ENCODE peak calls at places on chromosomes 6 and 20, in nine cellular contexts. R is activated CD4-positive, alpha-beta T cell treated with anti-CD3 and anti-CD28 coated beads for 48 hours; C is heart left ventricle; L is NCI-H2171; I is upper lobe of right lung; H is NCI-H446; G is GM12865; A is C1 segment of cervical spinal cord; Y is SW480. Z is an unnamed sample.

GRCh38 chr6:136173519-136174507 is 76.3 kb downstream of the MTFR2 start:
- DNase-seq in C (peak), H (no peak), L (no peak), G (no peak), A (no peak), R (peak), Y (no peak), I (no peak), Z (no peak)

GRCh38 chr20:4602297-4602631 is 119.4 kb upstream of the PRND start:
- DNase-seq in Y (no peak), R (no peak), C (no peak), G (no peak), H (no peak), I (no peak), A (no peak), L (no peak), Z (no peak)

GRCh38 chr6:15464211-15464725 is 198.6 kb downstream of the DTNBP1 start:
- DNase-seq in C (peak), G (peak), R (peak), I (no peak), A (no peak), Y (peak), L (no peak), H (no peak), Z (peak)

GRCh38 chr6:106870824-106871300 is 103.7 kb downstream of the CD24 start:
- DNase-seq in G (no peak), Y (no peak), L (no peak), R (no peak), H (no peak), C (no peak), I (no peak), A (no peak), Z (no peak)

GRCh38 chr6:170420791-170421776 is 114.5 kb downstream of the FAM120B start:
- DNase-seq in L (peak), R (no peak), G (no peak), Y (no peak), I (no peak), H (no peak), A (no peak), C (no peak), Z (no peak)

GRCh38 chr6:137661601-137662000 is 167.4 kb upstream of the OLIG3 start:
- DNase-seq in G (peak), R (peak), C (peak), Y (peak), I (no peak), A (no peak), H (peak), L (no peak), Z (peak)

GRCh38 chr6:41655706-41656668 is 17.7 kb downstream of the MDFI start:
- DNase-seq in H (no peak), L (no peak), R (no peak), G (no peak), I (no peak), A (no peak), C (no peak), Y (peak), Z (no peak)

GRCh38 chr6:71239694-71240093 is 48.9 kb upstream of the OGFRL1 start:
- DNase-seq in R (no peak), C (no peak), G (no peak), A (peak), I (no peak), Y (no peak), L (no peak), H (no peak), Z (no peak)

GRCh38 chr6:137241481-137242011 is 22.4 kb upstream of the IFNGR1 start:
- DNase-seq in H (no peak), L (no peak), I (no peak), G (no peak), Y (peak), R (no peak), C (no peak), A (no peak), Z (no peak)

GRCh38 chr6:42532038-42532669 is 31.7 kb upstream of the UBR2 start:
- DNase-seq in R (peak), I (no peak), G (peak), A (no peak), Y (peak), C (no peak), L (peak), H (peak), Z (peak)

GRCh38 chr6:163347021-163347446 is 67.5 kb upstream of the QKI start:
- DNase-seq in C (no peak), G (no peak), Y (no peak), I (no peak), R (no peak), A (no peak), H (no peak), L (no peak), Z (no peak)

GRCh38 chr20:11445161-11445560 is 472.5 kb upstream of the BTBD3 start:
- DNase-seq in G (no peak), L (no peak), H (no peak), R (no peak), I (no peak), A (no peak), Y (no peak), C (no peak), Z (no peak)

GRCh38 chr6:30194797-30195690 is 18.2 kb downstream of the TRIM26 start:
- DNase-seq in I (no peak), R (no peak), G (no peak), C (no peak), Y (no peak), A (no peak), H (no peak), L (no peak), Z (no peak)

GRCh38 chr20:1391640-1392442 is 1.0 kb downstream of the FKBP1A start:
- DNase-seq in H (no peak), Y (no peak), G (peak), R (peak), A (peak), C (no peak), I (no peak), L (no peak), Z (no peak)

GRCh38 chr20:745683-746301 is 22.5 kb downstream of the SLC52A3 start:
- DNase-seq in C (no peak), Y (peak), A (no peak), H (no peak), L (no peak), R (no peak), I (no peak), G (no peak), Z (no peak)

GRCh38 chr6:137707590-137708360 is 159.3 kb upstream of the TNFAIP3 start:
- DNase-seq in G (peak), Y (peak), A (peak), H (peak), L (peak), I (no peak), R (peak), C (peak), Z (peak)

GRCh38 chr6:31585531-31585930 is 546 bp upstream of the LST1 start:
- DNase-seq in I (no peak), L (no peak), A (no peak), R (peak), Y (peak), G (peak), H (no peak), C (no peak), Z (no peak)

GRCh38 chr6:8556370-8557018 is 121.1 kb upstream of the SLC35B3 start:
- DNase-seq in Y (peak), R (no peak), I (no peak), A (no peak), C (no peak), L (no peak), H (no peak), G (no peak), Z (no peak)

GRCh38 chr6:31161216-31162126 is 3.1 kb downstream of the TCF19 start:
- DNase-seq in H (no peak), A (no peak), L (no peak), G (no peak), C (no peak), Y (no peak), I (no peak), R (no peak), Z (no peak)

GRCh38 chr6:167329014-167329413 is 4.1 kb downstream of the TTLL2 start:
- DNase-seq in I (no peak), L (no peak), Y (no peak), H (no peak), R (peak), A (no peak), C (no peak), G (no peak), Z (no peak)

GRCh38 chr20:57996936-57997629 is 231.4 kb downstream of the ANKRD60 start:
- DNase-seq in G (no peak), A (no peak), I (no peak), H (peak), R (peak), Y (no peak), C (no peak), L (no peak), Z (no peak)

GRCh38 chr20:60695223-60695622 is 556.8 kb upstream of the CDH4 start:
- DNase-seq in A (no peak), L (no peak), C (no peak), R (peak), G (no peak), H (no peak), Y (peak), I (no peak), Z (no peak)

GRCh38 chr20:17613328-17614175 is 43.7 kb downstream of the DSTN start:
- DNase-seq in G (no peak), I (peak), L (no peak), H (no peak), R (no peak), Y (no peak), C (no peak), A (no peak), Z (no peak)

GRCh38 chr6:144314003-144314485 is 28.9 kb downstream of the UTRN start:
- DNase-seq in H (no peak), R (no peak), G (no peak), Y (no peak), C (peak), A (peak), L (no peak), I (peak), Z (no peak)

GRCh38 chr6:6811151-6812002 is 222.9 kb downstream of the LY86 start:
- DNase-seq in I (no peak), H (no peak), A (no peak), R (peak), C (no peak), L (peak), Y (peak), G (peak), Z (no peak)

GRCh38 chr6:43677759-43678158 is 9.8 kb downstream of the MRPS18A start:
- DNase-seq in C (no peak), H (no peak), I (no peak), R (no peak), G (no peak), Y (no peak), A (no peak), L (no peak), Z (no peak)

GRCh38 chr6:56842602-56843475 is 112.1 kb upstream of the BEND6 start:
- DNase-seq in A (peak), L (no peak), G (peak), C (peak), Y (peak), I (peak), R (peak), H (no peak), Z (no peak)

GRCh38 chr20:51492167-51493092 is 50.1 kb downstream of the NFATC2 start:
- DNase-seq in R (no peak), L (no peak), I (peak), Y (no peak), C (peak), G (no peak), A (peak), H (no peak), Z (no peak)

GRCh38 chr20:30601974-30602373 is 655.5 kb upstream of the DEFB115 start:
- DNase-seq in A (no peak), G (no peak), C (no peak), Y (no peak), R (no peak), H (no peak), L (no peak), I (no peak), Z (no peak)

GRCh38 chr6:26550250-26550993 is 12.3 kb downstream of the HMGN4 start:
- DNase-seq in G (peak), R (peak), I (peak), L (no peak), C (peak), A (peak), H (no peak), Y (peak), Z (no peak)

GRCh38 chr6:125154184-125155135 is 887 bp downstream of the TPD52L1 start:
- DNase-seq in G (peak), L (no peak), H (peak), A (no peak), R (peak), Y (peak), C (peak), I (peak), Z (no peak)

GRCh38 chr6:137978252-137978896 is 111.3 kb downstream of the TNFAIP3 start:
- DNase-seq in H (no peak), I (no peak), A (no peak), Y (no peak), R (peak), L (no peak), G (peak), C (no peak), Z (no peak)

GRCh38 chr20:9838035-9838377 is 870 bp downstream of the PAK5 start:
- DNase-seq in I (no peak), R (no peak), H (peak), Y (no peak), G (no peak), L (peak), A (no peak), C (no peak), Z (no peak)

GRCh38 chr20:53806683-53807401 is 213.2 kb upstream of the ZNF217 start:
- DNase-seq in C (no peak), A (no peak), R (no peak), Y (no peak), I (no peak), L (no peak), G (no peak), H (no peak), Z (no peak)

GRCh38 chr6:97669191-97669651 is 386.2 kb upstream of the MMS22L start:
- DNase-seq in A (peak), Y (no peak), C (peak), I (no peak), H (peak), R (peak), G (peak), L (peak), Z (no peak)

Z was measured in effector memory CD8-positive, alpha-beta T cell.